ENCODE peak calls at places on chromosomes 3 and 15, in eight cellular contexts. A is heart left ventricle, B is cardiac muscle cell, R is tibial artery, S is ovary, F is brain microvascular endothelial cell, I is breast epithelium, T is kidney epithelial cell. G is an unnamed sample. For H3K27me3, the result is how much of the 10 kb centered on the place peaks cover.

GRCh38 chr3:169575381-169575780 is 88.1 kb downstream of the MECOM start:
- DNase-seq in A (no peak), S (no peak), T (peak), I (no peak), B (peak), R (no peak), F (peak), G (no peak)

GRCh38 chr15:52100807-52101206 is 11.8 kb downstream of the BCL2L10 start:
- DNase-seq in F (peak), A (peak), I (peak), B (peak), T (peak), S (peak), R (peak), G (peak)

GRCh38 chr15:64847016-64847415 is 5.3 kb downstream of the PLEKHO2 start:
- DNase-seq in I (no peak), S (no peak), B (no peak), T (no peak), R (no peak), F (no peak), A (no peak), G (no peak)

GRCh38 chr3:55501905-55502304 is 14.8 kb upstream of the WNT5A start:
- DNase-seq in B (peak), F (no peak), R (no peak), S (no peak), T (no peak), A (no peak), I (no peak), G (no peak)

GRCh38 chr3:152505926-152506325 is 237.2 kb downstream of the MBNL1 start:
- DNase-seq in I (no peak), F (no peak), T (no peak), R (no peak), S (no peak), B (no peak), A (no peak), G (no peak)

GRCh38 chr3:37700849-37701248 is 160.8 kb upstream of the CTDSPL start:
- DNase-seq in S (no peak), T (no peak), A (no peak), F (no peak), I (no peak), B (peak), R (no peak), G (no peak)

GRCh38 chr3:114128826-114129225 is 50.0 kb downstream of the DRD3 start:
- DNase-seq in A (no peak), I (no peak), R (no peak), S (no peak), B (no peak), T (no peak), F (no peak), G (no peak)

GRCh38 chr15:81108427-81108826 is 25.6 kb upstream of the CFAP161 start:
- DNase-seq in F (no peak), B (peak), T (no peak), R (no peak), S (no peak), A (no peak), I (no peak), G (no peak)

GRCh38 chr15:86059851-86060250 is 19.8 kb upstream of the AGBL1 start:
- DNase-seq in B (no peak), T (no peak), I (no peak), S (no peak), A (no peak), R (no peak), F (no peak), G (no peak)

GRCh38 chr3:47019201-47019600 is 39.7 kb downstream of the NBEAL2 start:
- DNase-seq in S (no peak), R (no peak), F (no peak), B (no peak), T (peak), I (no peak), A (no peak), G (no peak)

GRCh38 chr3:29141912-29142262 is 139.0 kb upstream of the RBMS3 start:
- DNase-seq in R (no peak), B (peak), F (no peak), T (no peak), S (no peak), I (no peak), A (no peak), G (no peak)

GRCh38 chr3:94462931-94463330 is 400.1 kb downstream of the NSUN3 start:
- DNase-seq in A (no peak), S (no peak), I (no peak), R (no peak), B (no peak), F (no peak), T (no peak), G (no peak)

GRCh38 chr15:25989327-25989726 is 126.2 kb upstream of the ATP10A start:
- DNase-seq in A (no peak), S (no peak), T (no peak), I (no peak), F (no peak), R (no peak), B (no peak), G (no peak)

GRCh38 chr3:143000525-143000924 is 845 bp upstream of the U2SURP start:
- DNase-seq in A (no peak), T (peak), S (no peak), B (peak), R (no peak), I (no peak), F (peak), G (no peak)

GRCh38 chr15:101276501-101277037 is 716 bp downstream of the SELENOS start:
- DNase-seq in A (no peak), T (no peak), R (no peak), F (peak), B (peak), I (no peak), S (no peak), G (no peak)

GRCh38 chr3:52265387-52265786 is 13.1 kb downstream of the WDR82 start:
- DNase-seq in B (no peak), F (no peak), A (no peak), I (no peak), T (no peak), R (no peak), S (no peak), G (no peak)

GRCh38 chr15:39270976-39271375 is 309.9 kb upstream of the THBS1 start:
- DNase-seq in I (no peak), R (no peak), S (no peak), A (no peak), B (peak), T (peak), F (peak), G (peak)

GRCh38 chr3:25018909-25019308 is 409.2 kb upstream of the RARB start:
- DNase-seq in S (no peak), F (no peak), I (no peak), T (no peak), B (no peak), R (no peak), A (no peak), G (no peak)

GRCh38 chr3:25027639-25028038 is 400.4 kb upstream of the RARB start:
- DNase-seq in A (peak), S (no peak), T (no peak), I (no peak), R (no peak), B (no peak), F (no peak), G (no peak)

GRCh38 chr3:25019506-25019905 is 408.6 kb upstream of the RARB start:
- DNase-seq in F (no peak), A (no peak), S (no peak), I (no peak), B (no peak), R (no peak), T (no peak), G (no peak)

GRCh38 chr3:25021816-25022215 is 406.2 kb upstream of the RARB start:
- DNase-seq in T (no peak), A (no peak), I (no peak), R (no peak), S (no peak), B (peak), F (peak), G (no peak)
- TF ChIP-seq CTCF in T (peak), A (peak), I (peak), R (peak), S (no peak), B (peak), F (peak), G (peak)

GRCh38 chr3:13781417-13781816 is 98.5 kb downstream of the WNT7A start:
- DNase-seq in I (no peak), R (no peak), S (no peak), B (no peak), F (no peak), T (no peak), A (no peak), G (no peak)
- H3K27me3 ChIP-seq in I (under half), R (under half), S (under half), B (under half), F (under half), T (under half), A (under half), G (under half)

GRCh38 chr3:58334013-58334321 is 1.3 kb downstream of the PXK start:
- DNase-seq in S (no peak), B (no peak), A (no peak), I (no peak), R (no peak), F (no peak), T (no peak), G (no peak)

GRCh38 chr3:58335432-58335947 is 2.8 kb downstream of the PXK start:
- DNase-seq in S (no peak), A (no peak), T (no peak), B (no peak), I (no peak), R (no peak), F (peak), G (no peak)

GRCh38 chr3:58340594-58341244 is 8.0 kb downstream of the PXK start:
- DNase-seq in T (no peak), I (no peak), B (no peak), A (no peak), R (no peak), F (no peak), S (no peak), G (no peak)

GRCh38 chr3:58336135-58336882 is 3.6 kb downstream of the PXK start:
- DNase-seq in I (no peak), F (peak), T (peak), A (no peak), R (no peak), S (no peak), B (peak), G (peak)

GRCh38 chr3:58337190-58337589 is 4.5 kb downstream of the PXK start:
- DNase-seq in F (no peak), R (no peak), I (no peak), S (no peak), B (no peak), T (no peak), A (no peak), G (no peak)
- TF ChIP-seq CTCF in F (no peak), R (no peak), I (no peak), S (no peak), B (no peak), T (no peak), A (no peak), G (no peak)

GRCh38 chr3:128487538-128487812 is 5.5 kb downstream of the GATA2 start:
- DNase-seq in S (no peak), B (no peak), I (no peak), F (no peak), T (no peak), R (no peak), A (no peak), G (no peak)
- H3K27me3 ChIP-seq in S (under half), B (half or more), I (under half), F (half or more), T (half or more), R (under half), A (half or more), G (under half)

GRCh38 chr3:129553771-129554170 is 10.8 kb downstream of the H1-8 start:
- DNase-seq in A (no peak), T (no peak), I (no peak), B (no peak), R (no peak), F (no peak), S (no peak), G (no peak)
- TF ChIP-seq CTCF in A (no peak), T (no peak), I (no peak), B (no peak), R (no peak), F (no peak), S (no peak), G (no peak)

G was measured in BJ.